ENCODE peak calls at places on chromosomes 5 and 9, in nine cellular contexts. Z is COLO829; G is HCEC 1CT; L is ascending aorta; Q is stimulated activated CD4-positive, alpha-beta T cell treated with anti-CD3 and anti-CD28 coated beads, Interleukin-2, amount 100 ng/mL, for 48 hours; S is CD4-positive, CD25-positive, alpha-beta regulatory T cell; N is RWPE1; B is cardiac fibroblast; J is psoas muscle. U is an unnamed sample.

GRCh38 chr9:91364702-91365101 is 3.0 kb upstream of the AUH start:
- DNase-seq in Z (no peak), G (no peak), L (no peak), Q (no peak), S (no peak), N (no peak), B (no peak), J (no peak), U (no peak)

GRCh38 chr5:52693279-52693678 is 94.4 kb upstream of the ITGA1 start:
- DNase-seq in Z (no peak), G (peak), L (no peak), Q (peak), S (no peak), N (peak), B (peak), J (peak), U (no peak)

GRCh38 chr9:105027082-105027481 is 99.1 kb upstream of the ABCA1 start:
- DNase-seq in Z (no peak), G (no peak), L (no peak), Q (no peak), S (no peak), N (no peak), B (no peak), J (no peak), U (no peak)

GRCh38 chr9:4508246-4508906 is 18.1 kb downstream of the SLC1A1 start:
- DNase-seq in Z (no peak), G (peak), L (no peak), Q (no peak), S (no peak), N (no peak), B (no peak), J (no peak), U (no peak)

GRCh38 chr5:133050500-133050899 is 1.3 kb upstream of the HSPA4 start:
- DNase-seq in Z (no peak), G (no peak), L (no peak), Q (no peak), S (no peak), N (no peak), B (no peak), J (no peak), U (no peak)

GRCh38 chr5:145829708-145830361 is 5.3 kb downstream of the PRELID2 start:
- DNase-seq in Z (no peak), G (no peak), L (no peak), Q (no peak), S (no peak), N (no peak), B (no peak), J (no peak), U (no peak)

GRCh38 chr5:14112998-14113652 is 30.0 kb upstream of the TRIO start:
- DNase-seq in Z (no peak), G (no peak), L (no peak), Q (no peak), S (no peak), N (no peak), B (no peak), J (no peak), U (peak)

GRCh38 chr5:116626272-116626723 is 51.7 kb upstream of the SEMA6A start:
- DNase-seq in Z (no peak), G (no peak), L (peak), Q (no peak), S (no peak), N (no peak), B (peak), J (peak), U (peak)

GRCh38 chr9:133942206-133942975 is 49.7 kb downstream of the VAV2 start:
- DNase-seq in Z (no peak), G (no peak), L (no peak), Q (no peak), S (no peak), N (no peak), B (no peak), J (peak), U (peak)

GRCh38 chr5:36756848-36757247 is 119.7 kb upstream of the NIPBL start:
- DNase-seq in Z (no peak), G (no peak), L (no peak), Q (no peak), S (no peak), N (no peak), B (no peak), J (no peak), U (no peak)

GRCh38 chr9:105663914-105664313 is 1.7 kb downstream of the TAL2 start:
- DNase-seq in Z (no peak), G (no peak), L (no peak), Q (no peak), S (no peak), N (no peak), B (no peak), J (no peak), U (no peak)

GRCh38 chr5:133708451-133708850 is 96.1 kb upstream of the FSTL4 start:
- DNase-seq in Z (no peak), G (no peak), L (peak), Q (no peak), S (no peak), N (no peak), B (no peak), J (no peak), U (no peak)

GRCh38 chr9:133635098-133635497 is 1.1 kb upstream of the DBH start:
- DNase-seq in Z (no peak), G (no peak), L (no peak), Q (no peak), S (no peak), N (no peak), B (no peak), J (peak), U (no peak)

GRCh38 chr5:75277463-75277862 is 40.8 kb upstream of the ANKRD31 start:
- DNase-seq in Z (no peak), G (no peak), L (no peak), Q (no peak), S (no peak), N (peak), B (no peak), J (no peak), U (no peak)

GRCh38 chr9:108620767-108621166 is 235.0 kb downstream of the ACTL7B start:
- DNase-seq in Z (no peak), G (peak), L (no peak), Q (no peak), S (no peak), N (no peak), B (peak), J (no peak), U (no peak)

GRCh38 chr5:76393035-76393680 is 9.9 kb upstream of the IQGAP2 start:
- DNase-seq in Z (no peak), G (no peak), L (no peak), Q (no peak), S (no peak), N (no peak), B (no peak), J (no peak), U (no peak)

GRCh38 chr5:96459313-96460109 is 26.5 kb upstream of the PCSK1 start:
- DNase-seq in Z (no peak), G (no peak), L (no peak), Q (no peak), S (no peak), N (no peak), B (no peak), J (no peak), U (no peak)

GRCh38 chr9:93171261-93171660 is 12.7 kb upstream of the WNK2 start:
- DNase-seq in Z (no peak), G (no peak), L (no peak), Q (no peak), S (no peak), N (no peak), B (no peak), J (no peak), U (no peak)

GRCh38 chr9:14051459-14051858 is 262.5 kb downstream of the NFIB start:
- DNase-seq in Z (no peak), G (no peak), L (no peak), Q (no peak), S (no peak), N (no peak), B (peak), J (no peak), U (no peak)

GRCh38 chr5:9386945-9387344 is 158.9 kb downstream of the SEMA5A start:
- DNase-seq in Z (no peak), G (no peak), L (no peak), Q (no peak), S (no peak), N (no peak), B (no peak), J (no peak), U (no peak)

GRCh38 chr9:2053883-2054845 is 39.0 kb downstream of the SMARCA2 start:
- DNase-seq in Z (no peak), G (peak), L (peak), Q (peak), S (peak), N (no peak), B (peak), J (no peak), U (peak)

U was measured in left cardiac atrium.